ENCODE peak calls at places on chromosome 11, in seven cellular contexts. F, J, I, V, P, D and L are unnamed samples.

GRCh38 chr11:86798988-86799387 is 1.4 kb upstream of the PRSS23 start:
- DNase-seq in F (no peak), J (no peak), I (no peak), V (peak; percentile 20), P (peak; percentile 87), D (peak; percentile 89), L (no peak)

GRCh38 chr11:85171648-85172257 is 455.4 kb downstream of the DLG2 start:
- DNase-seq in F (no peak), J (no peak), I (no peak), V (peak; percentile 10), P (no peak), D (peak; percentile 17), L (no peak)

GRCh38 chr11:420054-420910 is 5.5 kb upstream of the SIGIRR start:
- DNase-seq in F (no peak), J (no peak), I (peak; percentile 51), V (no peak), P (no peak), D (no peak), L (no peak)

GRCh38 chr11:68002943-68003845 is 703 bp downstream of the UNC93B1 start:
- DNase-seq in F (no peak), J (peak; percentile 54), I (no peak), V (no peak), P (no peak), D (no peak), L (peak; percentile 45)

GRCh38 chr11:130124096-130124495 is 35.5 kb upstream of the ST14 start:
- DNase-seq in F (peak; percentile 78), J (no peak), I (peak; percentile 92), V (peak; percentile 95), P (peak; percentile 93), D (peak; percentile 82), L (no peak)

GRCh38 chr11:116427903-116428637 is 344.7 kb downstream of the BUD13 start:
- DNase-seq in F (no peak), J (no peak), I (no peak), V (no peak), P (peak; percentile 10), D (peak; percentile 14), L (no peak)

GRCh38 chr11:28903716-28904115 is 795.5 kb downstream of the METTL15 start:
- DNase-seq in F (no peak), J (no peak), I (no peak), V (no peak), P (peak; percentile 65), D (peak; percentile 10), L (no peak)

GRCh38 chr11:27703453-27703852 is 3.2 kb upstream of the BDNF start:
- DNase-seq in F (no peak), J (no peak), I (no peak), V (no peak), P (peak; percentile 49), D (peak; percentile 72), L (no peak)

GRCh38 chr11:112805658-112806057 is 155.6 kb upstream of the NCAM1 start:
- DNase-seq in F (no peak), J (no peak), I (no peak), V (no peak), P (no peak), D (no peak), L (no peak)

GRCh38 chr11:127035812-127036211 is 35.2 kb upstream of the KIRREL3 start:
- DNase-seq in F (no peak), J (no peak), I (no peak), V (no peak), P (no peak), D (no peak), L (no peak)

GRCh38 chr11:17828311-17828751 is 93.8 kb downstream of the KCNC1 start:
- DNase-seq in F (peak; percentile 33), J (no peak), I (no peak), V (no peak), P (peak; percentile 46), D (peak; percentile 77), L (peak; percentile 62)

GRCh38 chr11:131616456-131616855 is 246.0 kb downstream of the NTM start:
- DNase-seq in F (no peak), J (no peak), I (no peak), V (no peak), P (no peak), D (no peak), L (no peak)

GRCh38 chr11:60625262-60625661 is 74.2 kb upstream of the MS4A8 start:
- DNase-seq in F (no peak), J (no peak), I (no peak), V (peak; percentile 72), P (peak; percentile 30), D (peak; percentile 2), L (no peak)

GRCh38 chr11:75351541-75352416 is at the start of gene ARRB1:
- DNase-seq in F (peak; percentile 48), J (peak; percentile 58), I (peak; percentile 83), V (peak; percentile 41), P (peak; percentile 70), D (peak; percentile 61), L (peak; percentile 74)

GRCh38 chr11:2767751-2768150 is 68.0 kb upstream of the KCNQ1OT1 start:
- DNase-seq in F (no peak), J (no peak), I (peak; percentile 25), V (no peak), P (no peak), D (no peak), L (no peak)

GRCh38 chr11:31646206-31646605 is 136.6 kb downstream of the ELP4 start:
- DNase-seq in F (no peak), J (no peak), I (no peak), V (peak; percentile 33), P (peak; percentile 17), D (peak; percentile 63), L (no peak)

GRCh38 chr11:57460017-57460755 is at the start of gene RTN4RL2:
- DNase-seq in F (no peak), J (no peak), I (peak; percentile 77), V (peak; percentile 65), P (peak; percentile 62), D (peak; percentile 34), L (peak; percentile 79)

GRCh38 chr11:58628446-58628845 is 6.0 kb downstream of the CNTF start:
- DNase-seq in F (no peak), J (no peak), I (no peak), V (no peak), P (peak; percentile 24), D (peak; percentile 69), L (no peak)

GRCh38 chr11:119101367-119101758 is 290 bp downstream of the DPAGT1 start:
- DNase-seq in F (no peak), J (no peak), I (no peak), V (peak; percentile 41), P (no peak), D (no peak), L (no peak)

GRCh38 chr11:60776167-60776566 is 9.0 kb upstream of the MS4A10 start:
- DNase-seq in F (no peak), J (no peak), I (no peak), V (no peak), P (no peak), D (no peak), L (no peak)

GRCh38 chr11:95711945-95712221 is 77.7 kb downstream of the FAM76B start:
- DNase-seq in F (no peak), J (no peak), I (no peak), V (no peak), P (no peak), D (no peak), L (no peak)

DNA sequence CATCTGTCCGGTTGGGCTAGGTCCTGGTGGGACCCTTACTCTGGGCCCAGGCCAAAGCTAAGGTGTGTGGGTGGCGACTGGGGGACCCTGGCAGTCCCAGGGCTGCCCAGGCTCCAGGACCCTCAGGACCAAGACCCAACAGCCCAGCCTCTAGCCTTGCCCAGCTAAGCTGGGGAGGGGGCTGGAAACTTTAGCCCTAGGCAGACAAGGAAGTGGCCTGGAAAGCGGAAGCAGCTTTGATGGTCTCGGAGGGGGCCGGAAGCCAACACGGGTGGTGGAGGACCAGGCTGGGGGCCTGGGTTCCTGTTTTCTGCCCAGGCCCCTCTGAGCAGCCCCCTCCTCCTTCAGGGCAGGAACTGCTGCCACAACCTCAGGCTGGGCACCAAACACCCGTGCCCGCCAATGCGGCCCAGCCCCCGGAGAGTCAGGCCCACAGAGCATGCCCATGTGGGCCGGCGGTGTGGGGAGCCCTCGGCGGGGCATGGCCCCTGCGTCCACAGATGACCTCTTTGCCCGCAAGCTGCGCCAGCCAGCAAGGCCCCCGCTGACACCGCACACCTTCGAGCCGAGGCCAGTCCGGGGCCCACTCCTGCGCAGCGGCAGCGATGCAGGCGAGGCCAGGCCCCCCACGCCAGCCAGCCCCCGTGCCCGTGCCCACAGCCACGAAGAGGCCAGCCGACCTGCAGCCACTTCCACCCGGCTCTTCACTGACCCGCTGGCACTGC is 2.7 kb downstream of the SIPA1 start:
- DNase-seq in F (no peak), J (peak; percentile 48), I (peak; percentile 76), V (no peak), P (no peak), D (no peak), L (no peak)
- TF ChIP-seq CTCF in F (no peak), J (no peak), I (no peak), V (no peak), P (no peak), D (no peak), L (no peak)

GRCh38 chr11:5712507-5712906 is 22.9 kb downstream of the TRIM22 start:
- DNase-seq in F (no peak), J (no peak), I (no peak), V (peak; percentile 24), P (peak; percentile 4), D (no peak), L (no peak)
- TF ChIP-seq CTCF in F (no peak), J (peak; percentile 58), I (peak; percentile 59), V (peak; percentile 37), P (peak; percentile 30), D (peak; percentile 37), L (peak; percentile 44)

DNA sequence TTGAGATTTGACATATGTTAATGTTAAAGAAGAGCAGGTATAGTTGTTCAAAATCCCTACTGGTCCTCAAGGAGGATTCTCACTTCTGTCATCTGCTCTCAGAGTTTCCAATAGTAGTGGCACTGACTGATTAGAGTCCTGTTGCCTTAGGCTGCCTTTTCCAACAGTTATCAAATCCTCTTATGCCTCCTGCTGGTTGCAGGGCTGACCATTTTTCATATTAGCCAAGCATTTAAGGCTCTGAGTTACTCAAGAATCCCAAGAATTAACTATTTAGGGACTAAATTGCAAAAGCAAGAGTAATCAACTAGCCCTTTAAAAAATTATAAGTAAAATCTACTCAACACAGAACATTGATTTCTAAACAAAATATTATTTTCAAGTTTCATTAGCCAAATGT is 212.0 kb upstream of the CHORDC1 start:
- DNase-seq in F (no peak), J (no peak), I (no peak), V (peak; percentile 50), P (no peak), D (no peak), L (no peak)
- TF ChIP-seq CTCF in F (no peak), J (no peak), I (peak; percentile 58), V (no peak), P (no peak), D (no peak), L (no peak)

GRCh38 chr11:117772360-117772759 is 24.7 kb downstream of the DSCAML1 start:
- DNase-seq in F (no peak), J (no peak), I (no peak), V (no peak), P (no peak), D (no peak), L (no peak)
- TF ChIP-seq CTCF in F (no peak), J (no peak), I (no peak), V (no peak), P (no peak), D (no peak), L (no peak)